ENCODE peak calls at places on chromosomes 6 and 20, in six cellular contexts. V, P, E, X, D and F are unnamed samples.

GRCh38 chr20:50115591-50116367 is 2.8 kb upstream of the UBE2V1 start:
- DNase-seq in X (peak), D (peak), E (peak), V (peak), P (peak), F (peak)

GRCh38 chr6:31834367-31834703 is 6.8 kb downstream of the HSPA1B start:
- DNase-seq in X (no peak), P (peak), E (peak), V (peak), D (peak), F (peak)

GRCh38 chr20:35467339-35468224 is 12.2 kb downstream of the CEP250 start:
- DNase-seq in D (no peak), E (peak), X (peak), P (peak), V (no peak), F (no peak)

GRCh38 chr6:45614488-45615285 is 237.0 kb upstream of the SUPT3H start:
- DNase-seq in V (peak), E (no peak), P (peak), X (no peak), D (no peak), F (no peak)

GRCh38 chr6:3566812-3567211 is 110.0 kb upstream of the SLC22A23 start:
- DNase-seq in V (no peak), P (peak), D (no peak), X (no peak), E (no peak), F (peak)

GRCh38 chr6:73032586-73032985 is 192.7 kb downstream of the KHDC1L start:
- DNase-seq in D (no peak), V (no peak), P (peak), E (no peak), X (no peak), F (no peak)

GRCh38 chr6:16674666-16675392 is 86.4 kb downstream of the ATXN1 start:
- DNase-seq in V (no peak), P (peak), E (peak), D (no peak), X (no peak), F (peak)

GRCh38 chr6:131383421-131384411 is 189.3 kb upstream of the ARG1 start:
- DNase-seq in V (no peak), D (peak), P (no peak), X (no peak), E (no peak), F (no peak)

GRCh38 chr6:144334150-144334708 is 49.1 kb downstream of the UTRN start:
- DNase-seq in V (peak), E (no peak), P (no peak), D (no peak), X (no peak), F (no peak)

GRCh38 chr6:45500924-45501816 is 123.4 kb upstream of the SUPT3H start:
- DNase-seq in P (no peak), V (peak), X (no peak), D (peak), E (peak), F (peak)

GRCh38 chr20:35568645-35569044 is 26.8 kb downstream of the ERGIC3 start:
- DNase-seq in E (peak), X (no peak), V (no peak), D (peak), P (no peak), F (no peak)

GRCh38 chr20:7416382-7416781 is 523.9 kb downstream of the HAO1 start:
- DNase-seq in P (no peak), V (no peak), E (no peak), D (no peak), X (no peak), F (no peak)

GRCh38 chr20:32982617-32983458 is 21.4 kb downstream of the SUN5 start:
- DNase-seq in E (peak), P (no peak), D (no peak), V (no peak), X (no peak), F (no peak)

GRCh38 chr6:57267586-57268293 is 45.6 kb upstream of the RAB23 start:
- DNase-seq in P (peak), D (no peak), X (no peak), V (peak), E (peak), F (peak)

GRCh38 chr20:57882451-57883161 is 172.8 kb upstream of the PMEPA1 start:
- DNase-seq in E (peak), D (no peak), V (no peak), P (no peak), X (no peak), F (peak)

GRCh38 chr20:53574259-53574789 is 19.3 kb downstream of the ZNF217 start:
- DNase-seq in P (no peak), V (no peak), D (no peak), X (no peak), E (no peak), F (no peak)

GRCh38 chr6:3913077-3913957 is 64.1 kb downstream of the FAM50B start:
- DNase-seq in D (no peak), V (peak), P (peak), X (no peak), E (peak), F (no peak)

GRCh38 chr20:16081421-16081820 is 491.8 kb downstream of the KIF16B start:
- DNase-seq in E (no peak), P (no peak), D (no peak), X (no peak), V (no peak), F (peak)

GRCh38 chr6:46730918-46731461 is 4.2 kb downstream of the PLA2G7 start:
- DNase-seq in V (no peak), D (no peak), X (no peak), P (no peak), E (no peak), F (peak)

GRCh38 chr6:125913864-125914351 is 42.7 kb upstream of the HINT3 start:
- DNase-seq in V (no peak), P (peak), E (no peak), D (no peak), X (no peak), F (peak)

GRCh38 chr6:12483712-12484111 is 193.6 kb downstream of the EDN1 start:
- DNase-seq in X (no peak), P (peak), V (no peak), E (no peak), D (no peak), F (peak)

GRCh38 chr20:49484180-49485140 is 2.0 kb upstream of the KCNB1 start:
- DNase-seq in D (peak), E (peak), X (peak), P (peak), V (peak), F (peak)

GRCh38 chr20:50536333-50536732 is 26.1 kb downstream of the PTPN1 start:
- DNase-seq in P (no peak), E (no peak), X (no peak), D (no peak), V (no peak), F (no peak)

GRCh38 chr20:12824353-12824752 is 184.4 kb upstream of the SPTLC3 start:
- DNase-seq in V (no peak), X (no peak), D (no peak), P (no peak), E (no peak), F (no peak)

GRCh38 chr6:139587469-139587868 is 213.0 kb upstream of the CITED2 start:
- DNase-seq in D (no peak), E (peak), P (peak), V (no peak), X (no peak), F (peak)

GRCh38 chr6:159089443-159089842 is 44.7 kb upstream of the TAGAP start:
- DNase-seq in D (no peak), P (no peak), E (no peak), V (peak), X (no peak), F (no peak)

GRCh38 chr6:52725530-52726192 is 37.6 kb downstream of the GSTA2 start:
- DNase-seq in E (no peak), D (no peak), V (no peak), X (no peak), P (peak), F (no peak)

GRCh38 chr20:51275181-51275580 is 252.3 kb upstream of the KCNG1 start:
- DNase-seq in V (no peak), P (peak), D (no peak), X (no peak), E (no peak), F (no peak)

GRCh38 chr6:145544031-145544430 is 191.3 kb downstream of the EPM2A start:
- DNase-seq in D (no peak), P (peak), E (no peak), X (no peak), V (no peak), F (no peak)

GRCh38 chr6:129701721-129702455 is 8.1 kb downstream of the ARHGAP18 start:
- DNase-seq in P (peak), D (no peak), X (no peak), V (no peak), E (no peak), F (peak)

GRCh38 chr6:129331450-129332138 is 378.4 kb downstream of the ARHGAP18 start:
- DNase-seq in V (no peak), D (no peak), X (no peak), P (peak), E (peak), F (no peak)

GRCh38 chr6:139290787-139291294 is 957 bp downstream of the TXLNB start:
- DNase-seq in E (no peak), D (no peak), P (peak), X (no peak), V (no peak), F (peak)

GRCh38 chr20:34709836-34710567 is 5.9 kb downstream of the TP53INP2 start:
- DNase-seq in P (peak), X (peak), E (peak), V (no peak), D (peak), F (peak)

GRCh38 chr20:24672886-24673677 is 203.7 kb downstream of the SYNDIG1 start:
- DNase-seq in P (peak), X (no peak), E (peak), D (no peak), V (no peak), F (peak)
- H3K4me2 ChIP-seq in P (peak), X (no peak), E (no peak), D (no peak), V (no peak), F (no peak)

GRCh38 chr20:37396520-37397075 is 50.7 kb downstream of the SRC start:
- DNase-seq in V (peak), P (no peak), E (peak), D (peak), X (peak), F (no peak)
- H2BK120ac ChIP-seq in V (peak), P (no peak), E (no peak), D (no peak), X (peak), F (no peak)

GRCh38 chr6:81995548-81996289 is 243.2 kb upstream of the TENT5A start:
- DNase-seq in P (peak), D (no peak), E (peak), X (no peak), V (no peak), F (no peak)
- H3K4me2 ChIP-seq in P (peak), D (no peak), E (no peak), X (no peak), V (no peak), F (no peak)

DNA sequence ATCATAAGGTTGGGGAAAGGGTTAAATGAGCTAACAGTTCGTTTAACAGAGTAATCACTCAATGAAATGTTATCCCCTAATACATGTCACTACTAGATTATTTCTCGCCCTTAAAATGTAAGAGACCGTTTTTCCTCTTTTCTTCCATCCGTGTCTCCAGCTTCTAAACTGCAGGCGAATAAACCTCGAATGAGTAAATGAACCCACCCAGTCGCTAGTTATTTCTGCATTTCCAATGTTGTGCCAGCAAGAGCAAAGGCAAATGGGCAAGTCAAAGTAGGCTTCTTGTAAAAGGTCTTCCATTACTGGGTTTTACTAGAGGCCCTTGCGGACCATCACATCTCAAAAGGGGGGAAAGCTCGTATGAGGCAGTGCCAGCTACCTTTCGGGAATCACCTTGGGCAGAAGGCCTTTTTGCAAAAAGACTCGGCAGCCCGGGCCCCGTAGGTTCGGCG is 400 bp upstream of the SMAP1 start:
- DNase-seq in V (no peak), P (no peak), E (no peak), X (no peak), D (no peak), F (no peak)
- H2BK120ac ChIP-seq in V (no peak), P (peak), E (no peak), X (no peak), D (no peak), F (peak)

DNA sequence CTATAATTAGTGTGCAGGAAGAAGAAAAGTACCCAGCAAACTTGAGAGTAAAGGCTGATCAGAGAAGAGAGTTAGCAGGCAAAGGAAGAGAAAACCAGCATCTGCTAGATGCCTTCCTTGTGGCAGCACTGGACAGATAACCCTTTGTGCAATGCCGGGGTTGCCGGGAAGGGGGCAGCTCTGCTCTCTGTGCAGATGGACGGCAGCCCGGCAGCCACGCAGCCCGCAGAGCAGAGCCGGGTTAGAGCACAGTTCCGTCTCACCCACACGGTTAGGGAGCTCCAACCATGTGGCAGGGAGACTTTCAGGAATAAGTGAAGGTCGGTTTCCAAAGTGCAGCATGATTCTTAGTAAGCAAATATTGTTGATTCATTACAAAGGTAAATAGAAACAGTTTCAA is 80.0 kb upstream of the RPS6KA2 start:
- DNase-seq in P (peak), X (peak), D (peak), V (peak), E (peak), F (peak)
- H3K4me2 ChIP-seq in P (no peak), X (no peak), D (no peak), V (no peak), E (no peak), F (no peak)

DNA sequence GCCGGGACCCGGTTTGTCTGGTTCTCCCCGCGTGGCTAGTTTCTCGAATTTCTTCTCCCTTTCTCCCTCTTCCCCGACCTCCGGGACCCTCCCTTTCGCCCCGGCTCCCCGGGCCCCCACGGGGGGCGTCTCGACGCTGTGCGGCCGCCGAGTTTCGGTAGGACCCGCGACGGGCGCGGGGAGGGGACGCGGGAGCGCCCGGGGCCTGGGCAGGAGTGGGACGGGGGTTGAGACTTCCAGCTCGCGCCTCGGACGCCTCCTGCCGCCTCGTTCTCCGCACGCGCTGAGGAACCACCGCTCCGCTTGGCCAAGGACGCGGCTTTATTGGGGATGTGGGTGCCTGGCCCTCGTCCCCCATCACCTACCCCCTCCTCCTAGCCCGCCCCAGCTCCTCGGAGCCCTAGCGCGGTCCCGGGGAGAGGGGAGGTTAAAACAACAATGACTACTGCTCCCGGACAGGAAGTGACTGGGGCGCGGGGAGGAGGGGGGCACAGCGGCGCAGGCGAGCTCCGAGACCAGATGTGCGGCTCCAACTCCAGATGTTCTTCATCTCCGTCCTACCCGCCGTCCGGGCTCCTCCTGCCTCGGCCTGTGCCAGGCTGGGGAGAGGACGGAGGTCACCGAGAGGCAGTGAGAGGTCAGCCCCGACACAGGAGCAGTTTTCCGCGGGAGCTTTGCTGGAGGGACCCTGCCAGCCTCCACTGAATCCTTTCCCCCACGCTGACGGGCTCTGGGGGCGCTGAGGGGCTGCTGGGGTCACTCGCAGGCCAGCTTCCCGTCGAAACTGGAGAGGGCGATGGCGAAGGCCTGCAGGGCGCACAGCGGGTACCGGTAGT is 910 bp upstream of the TEAD3 start:
- DNase-seq in E (peak), X (peak), V (peak), P (peak), D (peak), F (peak)
- H2BK120ac ChIP-seq in E (peak), X (peak), V (no peak), P (peak), D (no peak), F (peak)

DNA sequence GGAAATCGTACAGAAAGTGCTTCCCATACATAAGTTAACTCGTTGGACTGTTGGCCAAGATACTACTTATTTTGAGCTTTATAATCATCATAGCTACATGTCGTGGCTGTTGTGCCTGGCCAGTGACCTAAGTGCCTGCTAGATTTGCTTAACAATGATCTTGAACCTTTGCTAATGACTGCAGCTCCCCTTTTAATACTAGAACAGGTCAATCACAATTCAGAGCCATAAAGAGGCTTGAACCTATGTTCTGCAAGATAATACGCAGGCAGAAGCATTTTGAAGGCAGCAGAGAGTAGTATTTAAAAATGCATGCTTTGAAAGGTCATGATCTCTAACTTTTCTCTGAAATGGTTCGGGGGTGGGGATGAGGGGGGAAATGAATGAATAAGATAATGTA is 2.5 kb downstream of the MRS2 start:
- DNase-seq in P (no peak), E (no peak), X (no peak), D (no peak), V (no peak), F (no peak)
- H3K4me2 ChIP-seq in P (no peak), E (peak), X (no peak), D (peak), V (peak), F (no peak)

GRCh38 chr20:4073852-4074741 is 58.7 kb upstream of the RNF24 start:
- DNase-seq in X (no peak), V (peak), D (no peak), P (no peak), E (no peak), F (no peak)
- H2BK120ac ChIP-seq in X (no peak), V (no peak), D (no peak), P (peak), E (no peak), F (no peak)

GRCh38 chr6:89612121-89612520 is 26.4 kb downstream of the LYRM2 start:
- DNase-seq in P (no peak), E (peak), V (no peak), X (no peak), D (peak), F (no peak)

GRCh38 chr6:89610149-89610642 is 28.4 kb downstream of the LYRM2 start:
- DNase-seq in X (peak), D (peak), E (peak), V (peak), P (peak), F (peak)

GRCh38 chr6:89613790-89614189 is 24.8 kb downstream of the LYRM2 start:
- DNase-seq in D (no peak), P (no peak), X (no peak), E (no peak), V (no peak), F (no peak)

GRCh38 chr6:89615882-89616281 is 22.7 kb downstream of the LYRM2 start:
- DNase-seq in D (no peak), E (no peak), V (peak), X (no peak), P (no peak), F (no peak)

GRCh38 chr6:89611666-89612065 is 26.9 kb downstream of the LYRM2 start:
- DNase-seq in X (no peak), V (no peak), E (no peak), P (peak), D (no peak), F (no peak)
- H3K4me2 ChIP-seq in X (no peak), V (no peak), E (no peak), P (no peak), D (no peak), F (no peak)